ENCODE peak calls at places on chromosomes 7 and 10, in ten cellular contexts. S is glutamatergic neuron, Y is AG04449, I is GM10248, P is GM19239, G is posterior cingulate gyrus, U is NCI-H446, L is ACHN, M is upper lobe of right lung, A is AG04450. B is an unnamed sample.

GRCh38 chr7:44367475-44368030 is 42.2 kb upstream of the CAMK2B start:
- DNase-seq in S (no peak), Y (no peak), I (no peak), P (no peak), G (no peak), U (no peak), L (no peak), M (no peak), A (no peak), B (no peak)

GRCh38 chr10:16779375-16779774 is 37.8 kb downstream of the RSU1 start:
- DNase-seq in S (no peak), Y (no peak), I (peak), P (no peak), G (no peak), U (no peak), L (no peak), M (no peak), A (no peak), B (peak)

GRCh38 chr7:128103498-128104108 is 72.4 kb upstream of the LRRC4 start:
- DNase-seq in S (no peak), Y (no peak), I (peak), P (peak), G (peak), U (no peak), L (no peak), M (no peak), A (no peak), B (no peak)

GRCh38 chr10:23016636-23017035 is 78.7 kb upstream of the MSRB2 start:
- DNase-seq in S (no peak), Y (no peak), I (no peak), P (no peak), G (no peak), U (no peak), L (no peak), M (no peak), A (no peak), B (no peak)

GRCh38 chr10:86443936-86444335 is 77.3 kb upstream of the GRID1 start:
- DNase-seq in S (no peak), Y (no peak), I (no peak), P (no peak), G (no peak), U (no peak), L (no peak), M (no peak), A (no peak), B (no peak)

GRCh38 chr7:41825927-41826480 is 123.1 kb upstream of the INHBA start:
- DNase-seq in S (no peak), Y (no peak), I (no peak), P (no peak), G (no peak), U (no peak), L (no peak), M (no peak), A (no peak), B (no peak)

GRCh38 chr10:24027107-24027506 is 181.8 kb upstream of the KIAA1217 start:
- DNase-seq in S (no peak), Y (no peak), I (no peak), P (no peak), G (no peak), U (no peak), L (no peak), M (no peak), A (no peak), B (no peak)

GRCh38 chr10:59324597-59324996 is 37.8 kb downstream of the FAM13C start:
- DNase-seq in S (no peak), Y (no peak), I (no peak), P (no peak), G (no peak), U (no peak), L (no peak), M (no peak), A (no peak), B (no peak)

GRCh38 chr7:77320161-77320560 is 96.0 kb downstream of the GSAP start:
- DNase-seq in S (no peak), Y (no peak), I (no peak), P (no peak), G (no peak), U (no peak), L (no peak), M (no peak), A (no peak), B (no peak)

GRCh38 chr7:71808115-71808514 is 604.0 kb downstream of the CALN1 start:
- DNase-seq in S (no peak), Y (no peak), I (no peak), P (no peak), G (no peak), U (no peak), L (no peak), M (no peak), A (no peak), B (no peak)

GRCh38 chr10:84054743-84055142 is 84.6 kb upstream of the GHITM start:
- DNase-seq in S (no peak), Y (no peak), I (no peak), P (no peak), G (no peak), U (no peak), L (no peak), M (no peak), A (no peak), B (no peak)

GRCh38 chr10:77358666-77359065 is 278.9 kb downstream of the KCNMA1 start:
- DNase-seq in S (no peak), Y (no peak), I (no peak), P (no peak), G (no peak), U (no peak), L (no peak), M (no peak), A (no peak), B (no peak)

GRCh38 chr7:35185908-35186731 is 67.8 kb downstream of the TBX20 start:
- DNase-seq in S (peak), Y (no peak), I (no peak), P (no peak), G (peak), U (peak), L (peak), M (no peak), A (no peak), B (no peak)

GRCh38 chr10:113096111-113097045 is 146.3 kb downstream of the TCF7L2 start:
- DNase-seq in S (no peak), Y (no peak), I (no peak), P (no peak), G (no peak), U (no peak), L (no peak), M (no peak), A (no peak), B (no peak)

GRCh38 chr10:110275140-110275729 is 29.5 kb downstream of the SMNDC1 start:
- DNase-seq in S (no peak), Y (no peak), I (no peak), P (no peak), G (no peak), U (peak), L (no peak), M (no peak), A (no peak), B (peak)

GRCh38 chr7:111059826-111060225 is 31.1 kb upstream of the LRRN3 start:
- DNase-seq in S (no peak), Y (no peak), I (no peak), P (no peak), G (no peak), U (peak), L (no peak), M (no peak), A (no peak), B (no peak)